ENCODE peak calls at places on chromosome 15, in five cellular contexts. T, Z, I, Y and D are unnamed samples.

GRCh38 chr15:25850154-25851111 is 12.7 kb downstream of the ATP10A start:
- DNase-seq in T (peak), Z (peak), I (no peak), Y (peak), D (peak)

GRCh38 chr15:52466134-52466701 is 62.5 kb downstream of the MYO5A start:
- DNase-seq in T (peak), Z (no peak), I (peak), Y (peak), D (peak)

GRCh38 chr15:52228928-52229327 is 37.7 kb upstream of the GNB5 start:
- DNase-seq in T (peak), Z (no peak), I (peak), Y (no peak), D (peak)

GRCh38 chr15:29774900-29775299 is 47.4 kb downstream of the TJP1 start:
- DNase-seq in T (no peak), Z (no peak), I (no peak), Y (no peak), D (no peak)

GRCh38 chr15:29465816-29466215 is 196.2 kb upstream of the NSMCE3 start:
- DNase-seq in T (no peak), Z (no peak), I (no peak), Y (no peak), D (no peak)

GRCh38 chr15:72554471-72555425 is 80.6 kb downstream of the ARIH1 start:
- DNase-seq in T (peak), Z (no peak), I (no peak), Y (no peak), D (no peak)

GRCh38 chr15:90552162-90552928 is 22.6 kb downstream of the CRTC3 start:
- DNase-seq in T (no peak), Z (no peak), I (no peak), Y (peak), D (no peak)

GRCh38 chr15:91051248-91051647 is 28.9 kb upstream of the VPS33B start:
- DNase-seq in T (no peak), Z (no peak), I (no peak), Y (no peak), D (no peak)

GRCh38 chr15:68311464-68311835 is 33.9 kb downstream of the FEM1B start:
- DNase-seq in T (no peak), Z (no peak), I (no peak), Y (no peak), D (no peak)

GRCh38 chr15:62957130-62957529 is 85.4 kb upstream of the TPM1 start:
- DNase-seq in T (no peak), Z (no peak), I (no peak), Y (no peak), D (no peak)

GRCh38 chr15:41919954-41920538 is 26.2 kb upstream of the SPTBN5 start:
- DNase-seq in T (no peak), Z (no peak), I (no peak), Y (no peak), D (no peak)

GRCh38 chr15:64507293-64507802 is 47.0 kb downstream of the ZNF609 start:
- DNase-seq in T (peak), Z (peak), I (peak), Y (peak), D (no peak)

GRCh38 chr15:85380860-85381535 is 595 bp downstream of the AKAP13 start:
- DNase-seq in T (peak), Z (peak), I (peak), Y (peak), D (peak)

GRCh38 chr15:50764331-50765201 is 940 bp downstream of the SPPL2A start:
- DNase-seq in T (no peak), Z (peak), I (peak), Y (no peak), D (peak)

DNA sequence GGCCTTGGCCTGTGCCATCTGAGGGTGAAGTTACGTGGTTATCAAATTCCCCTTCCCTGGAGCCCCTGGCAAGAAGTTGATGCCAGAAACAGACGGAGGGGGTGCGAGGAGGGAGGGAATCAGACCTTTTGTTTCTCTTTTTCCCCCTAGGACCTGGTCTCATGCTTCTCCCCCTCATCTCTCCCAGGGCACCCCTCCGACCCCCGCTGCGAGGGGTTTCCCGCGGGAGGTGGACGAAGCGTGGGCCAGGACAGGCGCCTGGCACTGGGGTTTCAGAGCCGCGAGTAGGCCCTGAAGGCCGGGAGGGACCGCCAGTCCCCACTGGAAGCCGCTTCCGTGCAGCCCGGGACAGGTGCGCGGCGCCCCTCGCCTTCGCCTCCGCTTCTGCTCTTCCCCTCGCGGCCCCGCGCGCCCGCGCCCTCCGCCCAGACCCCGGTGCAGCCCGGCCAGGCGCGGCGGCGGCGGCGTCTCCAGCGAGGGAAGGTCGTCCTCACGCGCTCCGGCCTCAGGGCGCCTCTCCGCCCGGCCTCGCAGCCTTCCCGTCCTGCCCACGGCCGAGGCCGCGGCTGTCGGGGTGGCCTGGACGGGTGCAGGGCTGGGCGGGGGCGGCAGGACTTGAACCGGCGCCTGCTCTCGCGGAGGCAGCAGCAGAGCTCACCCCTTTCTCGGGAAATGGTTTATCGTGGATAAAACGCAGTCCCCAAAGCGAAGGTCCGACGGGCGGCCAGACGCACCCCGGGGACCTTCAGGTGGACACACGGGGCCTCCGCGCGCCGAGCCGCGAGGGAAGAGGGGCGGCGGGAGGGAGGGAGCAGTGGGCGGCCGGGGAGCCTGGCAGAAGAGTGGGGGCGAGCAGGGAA is 31.5 kb upstream of the ADAMTS17 start:
- DNase-seq in T (no peak), Z (peak), I (no peak), Y (peak), D (no peak)
- H3K4me3 ChIP-seq in T (no peak), Z (no peak), I (no peak), Y (peak), D (no peak)

GRCh38 chr15:74006774-74007639 is 12.5 kb downstream of the PML start:
- DNase-seq in T (no peak), Z (no peak), I (no peak), Y (no peak), D (no peak)
- H3K4me3 ChIP-seq in T (no peak), Z (no peak), I (no peak), Y (no peak), D (no peak)

DNA sequence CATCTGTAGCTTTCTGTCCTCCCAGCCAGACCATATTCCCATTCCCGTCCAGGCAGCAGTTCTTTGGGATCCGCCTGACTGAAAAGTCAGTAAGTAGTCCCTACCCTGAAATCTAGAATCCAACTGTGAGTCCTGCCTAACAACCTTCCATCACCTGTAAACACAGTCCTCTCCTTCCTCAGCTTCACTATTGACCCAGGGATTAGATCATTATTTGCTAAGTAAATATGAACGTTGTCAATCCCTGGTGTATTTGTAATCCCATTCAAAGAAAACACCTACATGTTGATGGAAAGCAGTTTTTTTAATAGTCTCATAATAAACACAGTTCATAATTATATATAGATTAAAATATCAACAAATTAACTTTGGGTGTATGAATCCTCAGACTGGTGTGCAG is 732 bp downstream of the SAXO2 start:
- DNase-seq in T (no peak), Z (no peak), I (no peak), Y (no peak), D (no peak)
- H3K4me3 ChIP-seq in T (no peak), Z (peak), I (peak), Y (peak), D (peak)

GRCh38 chr15:96361309-96362000 is 31.0 kb downstream of the NR2F2 start:
- DNase-seq in T (no peak), Z (no peak), I (no peak), Y (no peak), D (no peak)
- H3K4me3 ChIP-seq in T (no peak), Z (no peak), I (no peak), Y (peak), D (no peak)

GRCh38 chr15:78811825-78812183 is 540 bp upstream of the ADAMTS7 start:
- DNase-seq in T (peak), Z (no peak), I (no peak), Y (peak), D (no peak)

GRCh38 chr15:78810377-78811123 is 714 bp downstream of the ADAMTS7 start:
- DNase-seq in T (peak), Z (peak), I (no peak), Y (peak), D (no peak)

GRCh38 chr15:78808550-78808949 is 2.7 kb downstream of the ADAMTS7 start:
- DNase-seq in T (no peak), Z (peak), I (peak), Y (no peak), D (peak)

GRCh38 chr15:78811124-78811824 is at the start of gene ADAMTS7:
- DNase-seq in T (peak), Z (peak), I (peak), Y (peak), D (peak)

DNA sequence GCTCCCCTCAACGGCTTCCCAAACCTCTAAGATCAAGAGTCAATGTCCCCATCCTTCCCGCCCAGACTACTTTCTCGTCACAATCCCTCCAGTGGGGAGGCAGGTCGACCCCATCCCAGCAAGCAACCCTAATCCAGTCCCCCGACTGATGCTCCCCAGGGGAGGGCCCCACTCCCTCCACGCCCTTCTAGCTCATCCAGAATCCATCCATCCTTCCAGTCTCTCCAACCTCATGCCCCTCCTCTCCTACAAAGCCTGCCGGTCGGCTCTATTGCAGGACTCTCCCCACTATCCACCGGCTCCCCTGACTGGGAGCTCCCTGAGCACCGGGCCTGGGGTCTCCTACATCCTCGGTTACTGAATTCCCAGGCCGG is 1.3 kb downstream of the ADAMTS7 start:
- DNase-seq in T (no peak), Z (no peak), I (no peak), Y (no peak), D (no peak)
- H3K4me3 ChIP-seq in T (no peak), Z (no peak), I (no peak), Y (peak), D (no peak)

DNA sequence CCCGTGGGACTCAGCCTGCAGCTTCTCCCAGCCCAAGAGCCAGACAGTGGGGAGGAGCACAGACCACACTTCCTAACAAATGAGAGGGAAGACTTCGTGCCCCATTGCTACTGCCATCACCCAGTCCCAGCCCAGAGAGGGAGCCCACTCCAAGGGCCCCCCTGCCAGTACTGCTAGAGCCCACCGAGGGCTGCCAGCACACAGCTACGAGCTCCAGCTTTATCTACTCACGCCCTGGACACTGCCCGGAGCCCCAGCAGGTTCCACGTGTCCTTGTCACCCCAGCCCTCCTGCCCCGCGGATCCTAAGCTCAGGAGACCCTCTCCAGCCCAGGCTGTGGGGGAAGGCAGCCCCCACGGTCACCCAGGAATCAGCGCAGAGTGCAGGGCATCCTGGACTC is 1.9 kb downstream of the GOLGA8A start:
- DNase-seq in T (no peak), Z (no peak), I (no peak), Y (no peak), D (no peak)
- H3K4me3 ChIP-seq in T (no peak), Z (no peak), I (no peak), Y (no peak), D (peak)

DNA sequence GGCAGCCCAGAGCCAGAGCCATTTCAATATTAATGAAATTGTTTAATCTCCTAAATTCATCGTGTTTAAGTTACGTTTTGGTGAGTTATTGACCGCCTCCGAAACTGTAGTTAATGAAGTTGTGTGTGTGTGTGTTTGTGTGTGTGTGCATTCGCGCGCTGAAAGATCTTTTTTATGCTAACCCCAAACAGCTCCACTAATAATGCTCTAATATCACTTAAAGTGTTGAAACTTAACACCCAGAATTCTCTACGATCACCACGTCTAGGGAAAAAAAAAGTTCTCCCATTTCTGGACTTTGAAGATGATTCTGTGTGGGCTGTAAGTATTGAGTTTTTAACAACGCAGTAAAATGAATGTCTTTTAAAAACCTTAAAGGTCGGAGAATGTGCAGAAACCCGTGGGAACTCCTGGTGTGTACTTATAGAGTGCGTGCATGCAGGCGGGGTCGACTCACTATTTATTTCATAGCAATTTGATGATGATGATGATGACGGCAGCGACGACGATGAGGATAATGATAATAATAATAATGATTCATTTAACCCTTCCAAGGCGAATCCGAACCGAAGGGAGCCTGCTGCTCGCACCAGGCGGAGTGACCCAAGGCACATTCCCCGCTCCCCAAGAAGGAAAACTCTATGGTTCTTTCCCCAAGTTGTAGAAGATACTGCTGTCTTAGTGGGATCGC is 1.4 kb upstream of the FOXB1 start:
- DNase-seq in T (no peak), Z (no peak), I (no peak), Y (no peak), D (no peak)
- H3K4me3 ChIP-seq in T (no peak), Z (no peak), I (no peak), Y (no peak), D (no peak)

GRCh38 chr15:70559223-70559823 is 204.0 kb downstream of the UACA start:
- DNase-seq in T (peak), Z (peak), I (no peak), Y (peak), D (no peak)
- H3K4me3 ChIP-seq in T (no peak), Z (peak), I (no peak), Y (peak), D (no peak)